ENCODE peak calls at places on chromosomes 5 and 9, in five cellular contexts. One of them, this sample, is unnamed.

GRCh38 chr9:81470864-81471263 is 218.5 kb downstream of the TLE1 start:
- DNase-seq in neural progenitor cell: no peak
- DNase-seq in NT2/D1: no peak
- DNase-seq in esophagus squamous epithelium: no peak
- DNase-seq in left lung: no peak
- DNase-seq in this sample: no peak

GRCh38 chr5:140025736-140026135 is 17.4 kb downstream of the NRG2 start:
- DNase-seq in neural progenitor cell: no peak
- DNase-seq in NT2/D1: no peak
- DNase-seq in esophagus squamous epithelium: no peak
- DNase-seq in left lung: no peak
- DNase-seq in this sample: no peak

GRCh38 chr5:15993334-15993733 is 186.3 kb downstream of the MARCHF11 start:
- DNase-seq in neural progenitor cell: no peak
- DNase-seq in NT2/D1: no peak
- DNase-seq in esophagus squamous epithelium: no peak
- DNase-seq in left lung: no peak
- DNase-seq in this sample: peak; percentile 32

GRCh38 chr5:79636981-79637733 is 24.9 kb downstream of the TENT2 start:
- DNase-seq in neural progenitor cell: no peak
- DNase-seq in NT2/D1: no peak
- DNase-seq in esophagus squamous epithelium: no peak
- DNase-seq in left lung: peak; percentile 5
- DNase-seq in this sample: no peak

GRCh38 chr9:132350861-132351315 is 3.9 kb downstream of the SETX start:
- DNase-seq in neural progenitor cell: no peak
- DNase-seq in NT2/D1: no peak
- DNase-seq in esophagus squamous epithelium: no peak
- DNase-seq in left lung: no peak
- DNase-seq in this sample: no peak

GRCh38 chr5:174910245-174910737 is 185.9 kb downstream of the MSX2 start:
- DNase-seq in neural progenitor cell: peak; percentile 78
- DNase-seq in NT2/D1: peak; percentile 40
- DNase-seq in esophagus squamous epithelium: no peak
- DNase-seq in left lung: peak; percentile 86
- DNase-seq in this sample: peak; percentile 54

GRCh38 chr5:19855031-19855430 is 133.0 kb downstream of the CDH18 start:
- DNase-seq in neural progenitor cell: no peak
- DNase-seq in NT2/D1: no peak
- DNase-seq in esophagus squamous epithelium: no peak
- DNase-seq in left lung: no peak
- DNase-seq in this sample: no peak

GRCh38 chr9:32579706-32580331 is 6.9 kb upstream of the NDUFB6 start:
- DNase-seq in neural progenitor cell: peak; percentile 51
- DNase-seq in NT2/D1: peak; percentile 46
- DNase-seq in esophagus squamous epithelium: no peak
- DNase-seq in left lung: peak; percentile 76
- DNase-seq in this sample: peak; percentile 61

GRCh38 chr5:76082790-76083554 is at the start of gene SV2C:
- DNase-seq in neural progenitor cell: peak; percentile 75
- DNase-seq in NT2/D1: no peak
- DNase-seq in esophagus squamous epithelium: no peak
- DNase-seq in left lung: peak; percentile 67
- DNase-seq in this sample: peak; percentile 52

GRCh38 chr9:136943291-136944093 is 1.0 kb downstream of the FBXW5 start:
- DNase-seq in neural progenitor cell: peak; percentile 67
- DNase-seq in NT2/D1: no peak
- DNase-seq in esophagus squamous epithelium: no peak
- DNase-seq in left lung: peak; percentile 88
- DNase-seq in this sample: peak; percentile 46

GRCh38 chr9:135468866-135469521 is 10.6 kb upstream of the PPP1R26 start:
- DNase-seq in neural progenitor cell: no peak
- DNase-seq in NT2/D1: no peak
- DNase-seq in esophagus squamous epithelium: no peak
- DNase-seq in left lung: no peak
- DNase-seq in this sample: peak; percentile 83

GRCh38 chr9:134602547-134603362 is 38.8 kb upstream of the COL5A1 start:
- DNase-seq in neural progenitor cell: no peak
- DNase-seq in NT2/D1: peak; percentile 84
- DNase-seq in esophagus squamous epithelium: no peak
- DNase-seq in left lung: peak; percentile 78
- DNase-seq in this sample: no peak

GRCh38 chr5:130034872-130035271 is 130.6 kb downstream of the CHSY3 start:
- DNase-seq in neural progenitor cell: no peak
- DNase-seq in NT2/D1: no peak
- DNase-seq in esophagus squamous epithelium: no peak
- DNase-seq in left lung: no peak
- DNase-seq in this sample: no peak

GRCh38 chr5:83069406-83069805 is 7.8 kb downstream of the TMEM167A start:
- DNase-seq in neural progenitor cell: no peak
- DNase-seq in NT2/D1: no peak
- DNase-seq in esophagus squamous epithelium: no peak
- DNase-seq in left lung: no peak
- DNase-seq in this sample: no peak

GRCh38 chr5:65190328-65191053 is 291.2 kb downstream of the ADAMTS6 start:
- DNase-seq in neural progenitor cell: no peak
- DNase-seq in NT2/D1: no peak
- DNase-seq in esophagus squamous epithelium: no peak
- DNase-seq in left lung: no peak
- DNase-seq in this sample: no peak

GRCh38 chr9:92294297-92294676 is 790 bp upstream of the IARS1 start:
- DNase-seq in neural progenitor cell: peak; percentile 25
- DNase-seq in NT2/D1: no peak
- DNase-seq in esophagus squamous epithelium: no peak
- DNase-seq in left lung: no peak
- DNase-seq in this sample: peak; percentile 37

GRCh38 chr5:91101777-91102379 is 281.2 kb downstream of the ARRDC3 start:
- DNase-seq in neural progenitor cell: peak; percentile 88
- DNase-seq in NT2/D1: peak; percentile 57
- DNase-seq in esophagus squamous epithelium: peak; percentile 10
- DNase-seq in left lung: no peak
- DNase-seq in this sample: peak; percentile 92

GRCh38 chr5:78287833-78288232 is 6.7 kb downstream of the AP3B1 start:
- DNase-seq in neural progenitor cell: no peak
- DNase-seq in NT2/D1: no peak
- DNase-seq in esophagus squamous epithelium: no peak
- DNase-seq in left lung: no peak
- DNase-seq in this sample: peak; percentile 24

GRCh38 chr5:154782326-154782725 is 27.1 kb downstream of the LARP1 start:
- DNase-seq in neural progenitor cell: peak; percentile 52
- DNase-seq in NT2/D1: no peak
- DNase-seq in esophagus squamous epithelium: no peak
- DNase-seq in left lung: no peak
- DNase-seq in this sample: no peak

GRCh38 chr5:14342306-14342705 is 199.2 kb downstream of the TRIO start:
- DNase-seq in neural progenitor cell: no peak
- DNase-seq in NT2/D1: no peak
- DNase-seq in esophagus squamous epithelium: no peak
- DNase-seq in left lung: no peak
- DNase-seq in this sample: no peak

GRCh38 chr9:115137511-115137910 is 19.6 kb upstream of the TNC start:
- DNase-seq in neural progenitor cell: no peak
- DNase-seq in NT2/D1: no peak
- DNase-seq in esophagus squamous epithelium: no peak
- DNase-seq in left lung: no peak
- DNase-seq in this sample: no peak

GRCh38 chr5:146513462-146513861 is 2.5 kb downstream of the GPR151 start:
- DNase-seq in neural progenitor cell: no peak
- DNase-seq in NT2/D1: no peak
- DNase-seq in esophagus squamous epithelium: no peak
- DNase-seq in left lung: no peak
- DNase-seq in this sample: no peak

GRCh38 chr9:104872959-104873850 is 54.8 kb downstream of the ABCA1 start:
- DNase-seq in neural progenitor cell: no peak
- DNase-seq in NT2/D1: no peak
- DNase-seq in esophagus squamous epithelium: no peak
- DNase-seq in left lung: no peak
- DNase-seq in this sample: no peak

GRCh38 chr5:149489605-149490037 is 61.6 kb downstream of the CSNK1A1 start:
- DNase-seq in neural progenitor cell: no peak
- DNase-seq in NT2/D1: no peak
- DNase-seq in esophagus squamous epithelium: no peak
- DNase-seq in left lung: no peak
- DNase-seq in this sample: no peak

GRCh38 chr5:73735032-73735734 is 109.2 kb downstream of the ARHGEF28 start:
- DNase-seq in neural progenitor cell: no peak
- DNase-seq in NT2/D1: no peak
- DNase-seq in esophagus squamous epithelium: no peak
- DNase-seq in left lung: no peak
- DNase-seq in this sample: peak; percentile 2

GRCh38 chr9:123893831-123894460 is 36.0 kb downstream of the DENND1A start:
- DNase-seq in neural progenitor cell: no peak
- DNase-seq in NT2/D1: peak; percentile 25
- DNase-seq in esophagus squamous epithelium: no peak
- DNase-seq in left lung: no peak
- DNase-seq in this sample: no peak

GRCh38 chr9:3578786-3579185 is 53.0 kb upstream of the RFX3 start:
- DNase-seq in neural progenitor cell: no peak
- DNase-seq in NT2/D1: no peak
- DNase-seq in esophagus squamous epithelium: no peak
- DNase-seq in left lung: no peak
- DNase-seq in this sample: peak; percentile 6

GRCh38 chr9:90805006-90805993 is 3.7 kb downstream of the SYK start:
- DNase-seq in neural progenitor cell: no peak
- DNase-seq in NT2/D1: no peak
- DNase-seq in esophagus squamous epithelium: no peak
- DNase-seq in left lung: no peak
- DNase-seq in this sample: peak; percentile 42

GRCh38 chr5:43769576-43770352 is 166.8 kb downstream of the NNT start:
- DNase-seq in neural progenitor cell: no peak
- DNase-seq in NT2/D1: no peak
- DNase-seq in esophagus squamous epithelium: no peak
- DNase-seq in left lung: no peak
- DNase-seq in this sample: no peak

GRCh38 chr9:133768371-133768858 is 30.3 kb upstream of the SARDH start:
- DNase-seq in neural progenitor cell: no peak
- DNase-seq in NT2/D1: no peak
- DNase-seq in esophagus squamous epithelium: no peak
- DNase-seq in left lung: no peak
- DNase-seq in this sample: no peak

DNA sequence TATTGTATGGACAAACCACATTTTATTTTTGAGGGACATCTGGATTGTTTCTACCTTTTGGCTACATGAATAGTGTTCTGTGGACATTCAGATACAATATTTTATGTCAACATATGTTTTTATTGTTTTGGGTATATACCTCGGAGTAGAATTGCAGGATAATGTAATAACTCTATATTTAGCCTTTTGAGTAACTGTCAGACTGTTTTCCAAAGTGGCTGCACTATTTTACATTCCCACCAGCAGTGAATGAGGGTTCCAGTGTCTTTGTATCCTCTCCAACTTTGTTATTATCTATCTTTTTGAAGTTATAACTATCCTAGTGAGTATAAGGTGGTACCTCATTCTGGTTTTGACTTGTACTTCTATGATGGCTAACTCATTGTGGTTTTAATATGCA is 11.0 kb downstream of the NDUFS4 start:
- DNase-seq in neural progenitor cell: no peak
- DNase-seq in NT2/D1: no peak
- DNase-seq in esophagus squamous epithelium: no peak
- DNase-seq in left lung: no peak
- DNase-seq in this sample: no peak
- H3K4me1 ChIP-seq in neural progenitor cell: peaks cover 22% of the 10 kb centered on the region
- H3K4me1 ChIP-seq in NT2/D1: no peaks in the 10 kb centered on the region
- H3K4me1 ChIP-seq in esophagus squamous epithelium: peaks cover 29% of the 10 kb centered on the region
- H3K4me1 ChIP-seq in left lung: no peaks in the 10 kb centered on the region
- H3K4me1 ChIP-seq in this sample: peaks cover 17% of the 10 kb centered on the region

DNA sequence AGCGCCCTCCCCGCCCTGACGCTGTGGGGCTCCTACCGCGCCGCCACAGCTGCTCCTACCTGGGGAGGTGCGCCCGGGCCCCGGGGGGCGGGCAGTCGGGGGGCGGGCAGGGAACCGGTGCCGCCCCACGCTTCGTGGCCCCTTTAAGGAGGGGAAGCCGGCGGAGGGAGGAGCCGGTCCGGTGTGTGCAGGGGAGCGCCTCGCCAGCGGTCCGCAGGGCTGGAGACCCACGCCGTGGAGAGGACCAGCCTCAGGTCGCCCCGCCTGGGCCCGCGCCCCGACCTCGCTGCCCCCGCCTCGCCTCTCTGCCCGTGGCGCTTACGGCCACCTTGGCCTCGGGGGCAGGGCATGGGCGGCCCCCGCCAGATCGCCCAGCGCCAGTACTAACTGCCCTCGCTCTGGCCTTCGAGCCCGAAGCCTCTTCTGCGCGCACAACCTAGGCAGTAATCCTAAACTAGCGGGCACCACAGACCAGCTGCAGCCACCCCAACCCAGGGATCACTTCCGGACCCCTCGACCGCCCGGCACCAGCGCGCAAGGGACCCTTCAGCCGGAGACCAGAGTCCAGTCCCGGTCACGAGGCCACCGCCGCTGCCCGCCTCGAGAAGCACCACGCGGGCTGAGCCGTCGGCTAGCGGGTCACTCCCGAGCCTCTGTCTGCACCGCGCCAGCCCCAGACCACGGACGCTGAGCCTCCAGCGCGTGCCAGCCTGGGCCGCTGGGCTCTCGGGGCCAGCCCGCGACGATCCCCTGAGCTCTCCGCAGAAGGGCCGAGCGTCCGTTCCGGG is at the start of gene FOXE1:
- DNase-seq in neural progenitor cell: peak; percentile 60
- DNase-seq in NT2/D1: no peak
- DNase-seq in esophagus squamous epithelium: no peak
- DNase-seq in left lung: peak; percentile 78
- DNase-seq in this sample: no peak
- H3K4me3 ChIP-seq in neural progenitor cell: peak within 1 kb of the TSS; percentile 29
- H3K4me3 ChIP-seq in NT2/D1: peak within 1 kb of the TSS; percentile 41
- H3K4me3 ChIP-seq in esophagus squamous epithelium: peak within 1 kb of the TSS; percentile 71
- H3K4me3 ChIP-seq in left lung: peak within 1 kb of the TSS; percentile 12
- H3K4me3 ChIP-seq in this sample: peak within 1 kb of the TSS; percentile 39

GRCh38 chr9:99114846-99115500 is 10.1 kb downstream of the TGFBR1 start:
- DNase-seq in neural progenitor cell: no peak
- DNase-seq in NT2/D1: no peak
- DNase-seq in esophagus squamous epithelium: no peak
- DNase-seq in left lung: no peak
- DNase-seq in this sample: no peak

GRCh38 chr9:99115947-99116543 is 11.1 kb downstream of the TGFBR1 start:
- DNase-seq in neural progenitor cell: peak; percentile 39
- DNase-seq in NT2/D1: no peak
- DNase-seq in esophagus squamous epithelium: no peak
- DNase-seq in left lung: no peak
- DNase-seq in this sample: no peak

GRCh38 chr9:99114049-99114440 is 9.1 kb downstream of the TGFBR1 start:
- DNase-seq in neural progenitor cell: no peak
- DNase-seq in NT2/D1: no peak
- DNase-seq in esophagus squamous epithelium: no peak
- DNase-seq in left lung: no peak
- DNase-seq in this sample: no peak

GRCh38 chr9:99112750-99113417 is 8.0 kb downstream of the TGFBR1 start:
- DNase-seq in neural progenitor cell: no peak
- DNase-seq in NT2/D1: no peak
- DNase-seq in esophagus squamous epithelium: no peak
- DNase-seq in left lung: no peak
- DNase-seq in this sample: no peak

GRCh38 chr9:99113418-99114048 is 8.6 kb downstream of the TGFBR1 start:
- DNase-seq in neural progenitor cell: no peak
- DNase-seq in NT2/D1: no peak
- DNase-seq in esophagus squamous epithelium: no peak
- DNase-seq in left lung: no peak
- DNase-seq in this sample: no peak
- H3K4me1 ChIP-seq in neural progenitor cell: peaks cover 47% of the 10 kb centered on the region
- H3K4me1 ChIP-seq in NT2/D1: no peaks in the 10 kb centered on the region
- H3K4me1 ChIP-seq in esophagus squamous epithelium: peaks cover 81% of the 10 kb centered on the region
- H3K4me1 ChIP-seq in left lung: peaks cover 1% of the 10 kb centered on the region
- H3K4me1 ChIP-seq in this sample: no peaks in the 10 kb centered on the region

GRCh38 chr5:59766394-59766793 is 127.1 kb downstream of the PDE4D start:
- DNase-seq in neural progenitor cell: no peak
- DNase-seq in NT2/D1: no peak
- DNase-seq in esophagus squamous epithelium: no peak
- DNase-seq in left lung: peak; percentile 31
- DNase-seq in this sample: no peak
- H3K4me3 ChIP-seq in neural progenitor cell: no peak overlapping the region
- H3K4me3 ChIP-seq in NT2/D1: no peak overlapping the region
- H3K4me3 ChIP-seq in esophagus squamous epithelium: no peak overlapping the region
- H3K4me3 ChIP-seq in left lung: no peak overlapping the region
- H3K4me3 ChIP-seq in this sample: no peak overlapping the region

This sample was measured in A673.